ENCODE peak calls at places on chromosome 4, in nine cellular contexts. O is endodermal cell, Y is foreskin fibroblast, S is lower leg skin, J is stomach, G is PC-3, B is lower lobe of right lung, T is brain microvascular endothelial cell, R is Calu3. I is an unnamed sample.

GRCh38 chr4:1720163-1720983 is 750 bp downstream of the TMEM129 start:
- DNase-seq in O (peak), Y (peak), S (no peak), J (peak), G (no peak), B (peak), T (no peak), R (peak), I (peak)

GRCh38 chr4:180203349-180203748 is 2039.9 kb upstream of the TENM3 start:
- DNase-seq in O (no peak), Y (no peak), S (no peak), J (no peak), G (no peak), B (no peak), T (no peak), R (no peak), I (no peak)

GRCh38 chr4:105058177-105058812 is 88.4 kb upstream of the TET2 start:
- DNase-seq in O (no peak), Y (no peak), S (no peak), J (no peak), G (peak), B (no peak), T (peak), R (no peak), I (peak)

GRCh38 chr4:113476800-113477199 is 284.7 kb downstream of the CAMK2D start:
- DNase-seq in O (no peak), Y (peak), S (no peak), J (no peak), G (peak), B (no peak), T (no peak), R (peak), I (no peak)

GRCh38 chr4:42136371-42136770 is 16.1 kb downstream of the BEND4 start:
- DNase-seq in O (no peak), Y (no peak), S (no peak), J (no peak), G (no peak), B (no peak), T (no peak), R (no peak), I (no peak)

GRCh38 chr4:10045481-10045880 is 24.2 kb upstream of the SLC2A9 start:
- DNase-seq in O (no peak), Y (peak), S (no peak), J (no peak), G (peak), B (no peak), T (no peak), R (no peak), I (peak)

GRCh38 chr4:26204911-26205368 is 115.9 kb upstream of the RBPJ start:
- DNase-seq in O (peak), Y (no peak), S (no peak), J (peak), G (no peak), B (no peak), T (no peak), R (no peak), I (no peak)

GRCh38 chr4:170736710-170737109 is 647.0 kb upstream of the AADAT start:
- DNase-seq in O (no peak), Y (no peak), S (no peak), J (no peak), G (peak), B (no peak), T (no peak), R (no peak), I (no peak)

GRCh38 chr4:7507381-7507780 is 72.7 kb upstream of the PSAPL1 start:
- DNase-seq in O (no peak), Y (no peak), S (no peak), J (no peak), G (no peak), B (no peak), T (peak), R (no peak), I (no peak)

GRCh38 chr4:3313139-3313538 is 20.3 kb downstream of the RGS12 start:
- DNase-seq in O (peak), Y (no peak), S (peak), J (no peak), G (no peak), B (peak), T (no peak), R (no peak), I (no peak)

GRCh38 chr4:105107105-105107856 is 39.4 kb upstream of the TET2 start:
- DNase-seq in O (no peak), Y (no peak), S (no peak), J (no peak), G (no peak), B (no peak), T (no peak), R (no peak), I (no peak)

GRCh38 chr4:20679946-20680345 is 20.3 kb upstream of the PACRGL start:
- DNase-seq in O (no peak), Y (no peak), S (no peak), J (no peak), G (no peak), B (no peak), T (peak), R (no peak), I (no peak)

GRCh38 chr4:167233523-167234387 is 539 bp downstream of the SPOCK3 start:
- DNase-seq in O (peak), Y (no peak), S (no peak), J (no peak), G (peak), B (no peak), T (peak), R (peak), I (peak)
- TF ChIP-seq CTCF in O (peak), Y (no peak), S (no peak), J (no peak), G (no peak), B (no peak), T (no peak), R (no peak), I (peak)

GRCh38 chr4:106851686-106852085 is 184.4 kb downstream of the DKK2 start:
- DNase-seq in O (no peak), Y (no peak), S (no peak), J (no peak), G (no peak), B (no peak), T (no peak), R (no peak), I (no peak)
- TF ChIP-seq CTCF in O (no peak), Y (no peak), S (no peak), J (no peak), G (no peak), B (no peak), T (no peak), R (no peak), I (no peak)

GRCh38 chr4:16516796-16517413 is 290.6 kb upstream of the TAPT1 start:
- DNase-seq in O (peak), Y (peak), S (no peak), J (peak), G (peak), B (no peak), T (peak), R (no peak), I (peak)
- TF ChIP-seq CTCF in O (peak), Y (peak), S (no peak), J (peak), G (peak), B (peak), T (peak), R (no peak), I (peak)

GRCh38 chr4:184282895-184283654 is 65.4 kb upstream of the ENPP6 start:
- DNase-seq in O (no peak), Y (no peak), S (no peak), J (no peak), G (no peak), B (no peak), T (no peak), R (no peak), I (no peak)
- TF ChIP-seq CTCF in O (no peak), Y (no peak), S (no peak), J (no peak), G (no peak), B (no peak), T (no peak), R (no peak), I (no peak)

GRCh38 chr4:159227984-159228383 is 125.1 kb downstream of the RAPGEF2 start:
- DNase-seq in O (peak), Y (peak), S (peak), J (peak), G (no peak), B (peak), T (peak), R (peak), I (peak)
- TF ChIP-seq CTCF in O (no peak), Y (no peak), S (no peak), J (peak), G (no peak), B (no peak), T (peak), R (no peak), I (peak)

GRCh38 chr4:56908206-56909082 is 744 bp downstream of the REST start:
- DNase-seq in O (peak), Y (peak), S (peak), J (peak), G (peak), B (peak), T (peak), R (peak), I (peak)
- TF ChIP-seq CTCF in O (no peak), Y (no peak), S (no peak), J (no peak), G (no peak), B (no peak), T (no peak), R (no peak), I (no peak)

DNA sequence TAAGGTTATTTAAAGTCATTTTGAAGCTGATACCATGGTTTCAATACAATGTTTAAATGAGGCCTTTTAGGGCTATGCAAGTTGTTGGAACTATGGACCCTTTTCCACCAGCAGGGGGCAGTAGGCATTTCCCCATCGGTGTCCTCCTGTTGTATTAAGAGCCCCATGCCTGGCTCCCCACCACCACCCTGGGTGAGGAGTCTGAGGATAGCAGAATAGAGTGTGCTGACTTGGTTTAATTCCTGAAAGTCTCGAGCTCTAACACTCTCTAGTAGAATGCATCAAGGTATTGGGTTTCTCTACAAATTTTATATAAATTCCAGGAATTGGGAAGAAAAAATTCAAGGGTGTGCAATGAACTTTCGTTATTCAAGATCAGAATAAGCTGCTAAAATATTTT is 234.8 kb upstream of the JADE1 start:
- DNase-seq in O (peak), Y (no peak), S (no peak), J (peak), G (peak), B (peak), T (peak), R (peak), I (peak)
- TF ChIP-seq CTCF in O (peak), Y (peak), S (no peak), J (peak), G (peak), B (peak), T (peak), R (peak), I (peak)

GRCh38 chr4:112189754-112190153 is 41.8 kb upstream of the AP1AR start:
- DNase-seq in O (no peak), Y (no peak), S (no peak), J (no peak), G (peak), B (no peak), T (no peak), R (no peak), I (peak)
- TF ChIP-seq CTCF in O (peak), Y (peak), S (no peak), J (no peak), G (peak), B (no peak), T (peak), R (no peak), I (peak)

DNA sequence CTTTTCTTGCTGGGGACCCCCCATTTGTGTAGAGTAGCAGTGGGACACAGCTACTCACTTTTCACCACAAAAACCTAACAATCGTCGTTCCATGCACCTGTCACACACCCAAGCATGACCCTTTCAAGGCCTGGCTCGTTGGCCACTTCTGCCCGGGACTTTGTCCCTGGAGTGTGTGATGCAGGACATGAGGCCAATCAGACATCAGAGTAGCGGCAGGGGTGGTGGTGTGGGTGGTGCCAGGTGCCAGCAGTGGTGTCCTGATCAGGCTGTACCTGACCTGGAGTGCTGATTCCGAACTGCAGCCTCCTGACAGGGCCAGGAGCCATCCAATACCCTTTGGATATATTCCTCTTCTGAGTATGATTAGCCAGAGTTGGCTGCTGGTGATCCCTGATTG is 23.1 kb upstream of the PROM1 start:
- DNase-seq in O (peak), Y (no peak), S (no peak), J (no peak), G (no peak), B (no peak), T (no peak), R (no peak), I (no peak)
- TF ChIP-seq CTCF in O (no peak), Y (no peak), S (no peak), J (no peak), G (no peak), B (no peak), T (no peak), R (no peak), I (no peak)

I was measured in fibroblast of pulmonary artery.